ENCODE peak calls at places on chromosomes 16 and 17, in seven cellular contexts. One of them, this sample, is unnamed.

GRCh38 chr16:19130852-19131808 is 17.4 kb downstream of the ITPRIPL2 start:
- DNase-seq in pancreas: no peak
- DNase-seq in psoas muscle: no peak
- DNase-seq in progenitor cell of endocrine pancreas: no peak
- DNase-seq in transverse colon: no peak
- DNase-seq in omental fat pad: no peak
- DNase-seq in activated B cell treated with CpG ODN at 0.5 μM for 24 hours: no peak
- DNase-seq in this sample: no peak

GRCh38 chr16:88951989-88952388 is 25.0 kb downstream of the CBFA2T3 start:
- DNase-seq in transverse colon: no peak
- DNase-seq in omental fat pad: no peak
- DNase-seq in pancreas: no peak
- DNase-seq in progenitor cell of endocrine pancreas: no peak
- DNase-seq in activated B cell treated with CpG ODN at 0.5 μM for 24 hours: no peak
- DNase-seq in psoas muscle: peak; percentile 12
- DNase-seq in this sample: no peak

GRCh38 chr16:839643-840408 is 39.3 kb upstream of the GNG13 start:
- DNase-seq in omental fat pad: no peak
- DNase-seq in psoas muscle: no peak
- DNase-seq in pancreas: no peak
- DNase-seq in activated B cell treated with CpG ODN at 0.5 μM for 24 hours: no peak
- DNase-seq in transverse colon: no peak
- DNase-seq in progenitor cell of endocrine pancreas: no peak
- DNase-seq in this sample: no peak

GRCh38 chr16:73140944-73141343 is 93.0 kb upstream of the ZFHX3 start:
- DNase-seq in activated B cell treated with CpG ODN at 0.5 μM for 24 hours: no peak
- DNase-seq in pancreas: no peak
- DNase-seq in omental fat pad: no peak
- DNase-seq in transverse colon: no peak
- DNase-seq in progenitor cell of endocrine pancreas: no peak
- DNase-seq in psoas muscle: no peak
- DNase-seq in this sample: no peak

GRCh38 chr17:61405686-61406542 is 6.3 kb downstream of the TBX2 start:
- DNase-seq in transverse colon: no peak
- DNase-seq in psoas muscle: no peak
- DNase-seq in omental fat pad: no peak
- DNase-seq in activated B cell treated with CpG ODN at 0.5 μM for 24 hours: no peak
- DNase-seq in progenitor cell of endocrine pancreas: no peak
- DNase-seq in pancreas: no peak
- DNase-seq in this sample: no peak

GRCh38 chr17:80475949-80476876 is at the start of gene NPTX1:
- DNase-seq in activated B cell treated with CpG ODN at 0.5 μM for 24 hours: peak; percentile 26
- DNase-seq in progenitor cell of endocrine pancreas: no peak
- DNase-seq in psoas muscle: no peak
- DNase-seq in transverse colon: no peak
- DNase-seq in pancreas: no peak
- DNase-seq in omental fat pad: no peak
- DNase-seq in this sample: no peak

GRCh38 chr17:70080541-70081347 is 5.7 kb downstream of the KCNJ16 start:
- DNase-seq in pancreas: no peak
- DNase-seq in progenitor cell of endocrine pancreas: no peak
- DNase-seq in transverse colon: no peak
- DNase-seq in activated B cell treated with CpG ODN at 0.5 μM for 24 hours: no peak
- DNase-seq in psoas muscle: no peak
- DNase-seq in omental fat pad: no peak
- DNase-seq in this sample: no peak

GRCh38 chr17:67139289-67139688 is 94.9 kb downstream of the CACNG1 start:
- DNase-seq in activated B cell treated with CpG ODN at 0.5 μM for 24 hours: no peak
- DNase-seq in pancreas: no peak
- DNase-seq in progenitor cell of endocrine pancreas: no peak
- DNase-seq in psoas muscle: no peak
- DNase-seq in omental fat pad: no peak
- DNase-seq in transverse colon: no peak
- DNase-seq in this sample: no peak

GRCh38 chr17:15231851-15232516 is 33.1 kb downstream of the PMP22 start:
- DNase-seq in progenitor cell of endocrine pancreas: no peak
- DNase-seq in omental fat pad: no peak
- DNase-seq in activated B cell treated with CpG ODN at 0.5 μM for 24 hours: no peak
- DNase-seq in pancreas: no peak
- DNase-seq in transverse colon: no peak
- DNase-seq in psoas muscle: no peak
- DNase-seq in this sample: no peak

GRCh38 chr17:32927724-32928526 is at the start of gene TMEM98:
- DNase-seq in activated B cell treated with CpG ODN at 0.5 μM for 24 hours: no peak
- DNase-seq in transverse colon: peak; percentile 54
- DNase-seq in psoas muscle: peak; percentile 37
- DNase-seq in progenitor cell of endocrine pancreas: peak; percentile 54
- DNase-seq in omental fat pad: no peak
- DNase-seq in pancreas: peak; percentile 42
- DNase-seq in this sample: peak; percentile 12

GRCh38 chr17:32929288-32929574 is 1.3 kb downstream of the TMEM98 start:
- DNase-seq in progenitor cell of endocrine pancreas: no peak
- DNase-seq in pancreas: no peak
- DNase-seq in activated B cell treated with CpG ODN at 0.5 μM for 24 hours: no peak
- DNase-seq in psoas muscle: no peak
- DNase-seq in omental fat pad: no peak
- DNase-seq in transverse colon: no peak
- DNase-seq in this sample: no peak

GRCh38 chr17:32929588-32929987 is 1.6 kb downstream of the TMEM98 start:
- DNase-seq in psoas muscle: no peak
- DNase-seq in progenitor cell of endocrine pancreas: no peak
- DNase-seq in activated B cell treated with CpG ODN at 0.5 μM for 24 hours: no peak
- DNase-seq in pancreas: no peak
- DNase-seq in transverse colon: no peak
- DNase-seq in omental fat pad: no peak
- DNase-seq in this sample: no peak

GRCh38 chr17:32927201-32927723 is 691 bp upstream of the TMEM98 start:
- DNase-seq in omental fat pad: no peak
- DNase-seq in activated B cell treated with CpG ODN at 0.5 μM for 24 hours: no peak
- DNase-seq in pancreas: no peak
- DNase-seq in psoas muscle: no peak
- DNase-seq in progenitor cell of endocrine pancreas: no peak
- DNase-seq in transverse colon: peak; percentile 29
- DNase-seq in this sample: no peak

DNA sequence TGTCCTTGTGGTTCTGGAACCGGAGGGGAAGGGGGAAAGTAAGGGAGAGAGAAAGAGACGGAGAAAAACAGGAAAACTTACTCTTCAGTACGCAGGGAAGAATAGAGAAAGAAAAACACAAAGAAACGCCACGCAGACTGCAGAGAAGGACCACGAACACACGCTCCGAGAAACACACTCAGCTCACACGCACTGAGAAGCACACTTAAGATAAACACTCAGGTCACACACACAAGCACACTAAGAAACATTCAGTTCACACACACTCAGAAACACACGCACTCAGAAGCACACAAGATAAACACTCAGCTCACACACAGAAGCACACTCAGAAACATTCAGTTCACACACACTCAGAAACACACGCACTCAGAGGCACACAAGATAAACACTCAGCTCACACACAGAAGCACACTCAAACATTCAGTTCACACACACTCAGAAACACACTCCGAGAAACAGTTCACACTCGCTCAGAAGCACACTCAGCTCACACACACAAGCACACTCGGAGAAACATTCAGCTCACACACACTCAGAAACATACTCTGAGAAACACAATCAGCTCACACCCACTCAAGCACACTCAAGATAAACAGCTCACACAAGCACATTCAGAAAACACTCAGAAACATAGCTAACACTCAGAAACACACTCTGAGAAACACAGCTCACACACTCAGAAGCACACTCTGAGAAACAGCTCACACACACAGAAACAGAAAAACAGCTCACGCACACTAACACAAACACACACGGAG is 754 bp downstream of the TMEM98 start:
- DNase-seq in transverse colon: no peak
- DNase-seq in progenitor cell of endocrine pancreas: no peak
- DNase-seq in psoas muscle: no peak
- DNase-seq in omental fat pad: no peak
- DNase-seq in pancreas: no peak
- DNase-seq in activated B cell treated with CpG ODN at 0.5 μM for 24 hours: no peak
- DNase-seq in this sample: no peak
- TF ChIP-seq CTCF in transverse colon: no peak
- TF ChIP-seq CTCF in progenitor cell of endocrine pancreas: no peak
- TF ChIP-seq CTCF in psoas muscle: no peak
- TF ChIP-seq CTCF in omental fat pad: no peak
- TF ChIP-seq CTCF in pancreas: no peak
- TF ChIP-seq CTCF in activated B cell treated with CpG ODN at 0.5 μM for 24 hours: no peak
- TF ChIP-seq CTCF in this sample: no peak

GRCh38 chr16:31201511-31202401 is 804 bp downstream of the PYCARD start:
- DNase-seq in psoas muscle: peak; percentile 37
- DNase-seq in omental fat pad: no peak
- DNase-seq in activated B cell treated with CpG ODN at 0.5 μM for 24 hours: peak; percentile 31
- DNase-seq in pancreas: peak; percentile 37
- DNase-seq in progenitor cell of endocrine pancreas: peak; percentile 32
- DNase-seq in transverse colon: peak; percentile 85
- DNase-seq in this sample: peak; percentile 37

GRCh38 chr16:31198207-31198882 is 4.2 kb downstream of the PYCARD start:
- DNase-seq in pancreas: no peak
- DNase-seq in omental fat pad: no peak
- DNase-seq in progenitor cell of endocrine pancreas: no peak
- DNase-seq in transverse colon: no peak
- DNase-seq in activated B cell treated with CpG ODN at 0.5 μM for 24 hours: no peak
- DNase-seq in psoas muscle: no peak
- DNase-seq in this sample: no peak

GRCh38 chr16:31199430-31200041 is 3.0 kb downstream of the PYCARD start:
- DNase-seq in pancreas: no peak
- DNase-seq in omental fat pad: no peak
- DNase-seq in psoas muscle: no peak
- DNase-seq in activated B cell treated with CpG ODN at 0.5 μM for 24 hours: no peak
- DNase-seq in transverse colon: no peak
- DNase-seq in progenitor cell of endocrine pancreas: no peak
- DNase-seq in this sample: no peak

GRCh38 chr16:31202402-31203385 is at the start of gene PYCARD:
- DNase-seq in transverse colon: peak; percentile 82
- DNase-seq in progenitor cell of endocrine pancreas: peak; percentile 26
- DNase-seq in psoas muscle: peak; percentile 67
- DNase-seq in pancreas: peak; percentile 44
- DNase-seq in activated B cell treated with CpG ODN at 0.5 μM for 24 hours: peak; percentile 61
- DNase-seq in omental fat pad: no peak
- DNase-seq in this sample: peak; percentile 33

GRCh38 chr16:31200821-31201510 is 1.6 kb downstream of the PYCARD start:
- DNase-seq in pancreas: no peak
- DNase-seq in psoas muscle: no peak
- DNase-seq in omental fat pad: no peak
- DNase-seq in activated B cell treated with CpG ODN at 0.5 μM for 24 hours: no peak
- DNase-seq in transverse colon: no peak
- DNase-seq in progenitor cell of endocrine pancreas: no peak
- DNase-seq in this sample: no peak
- TF ChIP-seq CTCF in pancreas: no peak
- TF ChIP-seq CTCF in psoas muscle: no peak
- TF ChIP-seq CTCF in omental fat pad: no peak
- TF ChIP-seq CTCF in activated B cell treated with CpG ODN at 0.5 μM for 24 hours: no peak
- TF ChIP-seq CTCF in transverse colon: no peak
- TF ChIP-seq CTCF in progenitor cell of endocrine pancreas: no peak
- TF ChIP-seq CTCF in this sample: peak; percentile 11

GRCh38 chr16:86401119-86401518 is 109.2 kb upstream of the FOXF1 start:
- DNase-seq in omental fat pad: no peak
- DNase-seq in psoas muscle: no peak
- DNase-seq in pancreas: no peak
- DNase-seq in activated B cell treated with CpG ODN at 0.5 μM for 24 hours: no peak
- DNase-seq in progenitor cell of endocrine pancreas: no peak
- DNase-seq in transverse colon: no peak
- DNase-seq in this sample: no peak
- TF ChIP-seq CTCF in omental fat pad: no peak
- TF ChIP-seq CTCF in psoas muscle: no peak
- TF ChIP-seq CTCF in pancreas: no peak
- TF ChIP-seq CTCF in activated B cell treated with CpG ODN at 0.5 μM for 24 hours: no peak
- TF ChIP-seq CTCF in progenitor cell of endocrine pancreas: no peak
- TF ChIP-seq CTCF in transverse colon: no peak
- TF ChIP-seq CTCF in this sample: no peak

GRCh38 chr17:50806141-50806643 is 29.2 kb upstream of the WFIKKN2 start:
- DNase-seq in pancreas: peak; percentile 75
- DNase-seq in transverse colon: no peak
- DNase-seq in omental fat pad: no peak
- DNase-seq in activated B cell treated with CpG ODN at 0.5 μM for 24 hours: no peak
- DNase-seq in psoas muscle: no peak
- DNase-seq in progenitor cell of endocrine pancreas: no peak
- DNase-seq in this sample: no peak
- TF ChIP-seq CTCF in pancreas: no peak
- TF ChIP-seq CTCF in transverse colon: no peak
- TF ChIP-seq CTCF in omental fat pad: no peak
- TF ChIP-seq CTCF in activated B cell treated with CpG ODN at 0.5 μM for 24 hours: no peak
- TF ChIP-seq CTCF in psoas muscle: no peak
- TF ChIP-seq CTCF in progenitor cell of endocrine pancreas: peak; percentile 11
- TF ChIP-seq CTCF in this sample: peak; percentile 24

DNA sequence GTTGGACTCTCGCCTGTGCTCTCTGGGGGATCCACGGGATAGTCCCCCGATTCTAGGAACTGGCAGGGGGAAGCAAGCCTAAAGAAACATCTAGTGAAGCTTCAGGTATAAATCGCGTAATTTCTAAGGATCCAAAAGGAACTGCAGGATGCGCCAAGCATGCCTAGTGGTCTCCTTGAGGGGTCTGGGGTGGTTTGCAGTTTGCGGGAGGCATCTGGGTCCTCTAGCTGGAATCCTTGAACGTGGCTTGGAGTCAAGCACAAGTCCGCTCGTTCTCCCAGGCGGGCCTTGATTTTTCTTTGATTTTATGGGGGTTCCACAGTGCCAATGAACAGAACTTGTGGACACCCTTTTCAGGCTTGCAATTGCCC is 1000.5 kb downstream of the KCNJ18 start:
- DNase-seq in omental fat pad: no peak
- DNase-seq in transverse colon: no peak
- DNase-seq in pancreas: no peak
- DNase-seq in activated B cell treated with CpG ODN at 0.5 μM for 24 hours: no peak
- DNase-seq in psoas muscle: no peak
- DNase-seq in progenitor cell of endocrine pancreas: no peak
- DNase-seq in this sample: no peak
- TF ChIP-seq CTCF in omental fat pad: no peak
- TF ChIP-seq CTCF in transverse colon: no peak
- TF ChIP-seq CTCF in pancreas: no peak
- TF ChIP-seq CTCF in activated B cell treated with CpG ODN at 0.5 μM for 24 hours: no peak
- TF ChIP-seq CTCF in psoas muscle: no peak
- TF ChIP-seq CTCF in progenitor cell of endocrine pancreas: no peak
- TF ChIP-seq CTCF in this sample: no peak

DNA sequence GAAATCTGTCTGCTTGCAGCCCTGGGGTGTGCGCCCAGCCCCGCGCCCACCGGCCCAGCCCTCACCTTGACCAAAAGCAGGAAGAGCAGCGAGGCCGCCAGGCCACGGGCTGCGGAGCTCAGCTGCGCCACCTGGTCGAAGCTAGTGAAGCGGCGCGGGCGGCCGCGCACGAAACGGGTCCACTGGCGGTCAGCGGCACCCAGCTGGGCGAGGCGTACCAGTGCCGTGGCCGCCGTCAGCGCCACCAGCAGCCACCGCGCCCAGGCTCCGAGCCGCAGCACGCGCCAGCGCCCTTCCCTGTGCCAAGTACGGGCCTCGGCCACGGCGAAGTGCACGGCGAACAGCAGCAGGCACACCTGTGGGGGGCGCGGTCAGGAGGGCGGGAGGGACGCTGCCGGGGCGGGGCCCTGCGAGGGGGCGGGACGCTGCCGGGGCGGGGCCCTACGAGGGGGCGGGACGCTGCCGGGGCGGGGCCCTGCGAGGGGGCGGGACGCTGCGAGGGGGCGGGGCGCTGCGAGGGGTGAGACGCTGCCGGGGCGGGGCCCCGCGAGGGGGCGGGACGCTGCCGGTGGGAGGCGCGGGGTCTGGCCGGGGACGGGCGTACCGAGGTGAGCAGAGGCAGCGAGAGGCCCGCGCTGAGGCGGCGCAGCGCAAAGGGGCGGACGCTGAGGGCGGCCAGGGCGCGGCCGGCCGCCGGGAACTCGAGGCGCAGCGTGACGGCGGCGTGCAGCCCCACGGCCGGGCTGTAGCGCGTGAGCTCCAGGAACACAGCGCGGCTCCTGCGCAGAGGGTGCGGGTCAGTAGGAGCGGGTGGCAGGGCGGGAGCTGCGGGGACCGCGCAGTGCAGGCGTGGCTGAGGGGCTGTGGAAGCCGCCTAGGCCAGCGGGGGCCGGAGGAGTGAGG is 43.3 kb downstream of the TSC2 start:
- DNase-seq in activated B cell treated with CpG ODN at 0.5 μM for 24 hours: no peak
- DNase-seq in omental fat pad: no peak
- DNase-seq in progenitor cell of endocrine pancreas: peak; percentile 87
- DNase-seq in transverse colon: peak; percentile 93
- DNase-seq in pancreas: peak; percentile 94
- DNase-seq in psoas muscle: peak; percentile 78
- DNase-seq in this sample: no peak
- TF ChIP-seq CTCF in activated B cell treated with CpG ODN at 0.5 μM for 24 hours: no peak
- TF ChIP-seq CTCF in omental fat pad: no peak
- TF ChIP-seq CTCF in progenitor cell of endocrine pancreas: peak; percentile 60
- TF ChIP-seq CTCF in transverse colon: peak; percentile 36
- TF ChIP-seq CTCF in pancreas: no peak
- TF ChIP-seq CTCF in psoas muscle: peak; percentile 22
- TF ChIP-seq CTCF in this sample: no peak